ENCODE peak calls at places on chromosome 18, in seven cellular contexts. M is upper lobe of left lung, Z is breast epithelium, G is IMR-90, U is Peyer's patch, O is ovary, E is body of pancreas. C is an unnamed sample.

GRCh38 chr18:39523281-39523680 is 1957.7 kb upstream of the CELF4 start:
- DNase-seq in G (peak; percentile 57), M (peak; percentile 27), O (no peak), Z (no peak), U (no peak), E (no peak), C (peak; percentile 40)

GRCh38 chr18:13550446-13551304 is 175.7 kb downstream of the FAM210A start:
- DNase-seq in O (no peak), G (no peak), E (no peak), M (no peak), Z (no peak), U (no peak), C (no peak)

GRCh38 chr18:27213123-27213717 is 28.1 kb upstream of the CHST9 start:
- DNase-seq in U (no peak), O (no peak), G (no peak), Z (no peak), E (no peak), M (no peak), C (no peak)

GRCh38 chr18:8286303-8286702 is 322.9 kb upstream of the RAB12 start:
- DNase-seq in U (no peak), Z (no peak), M (peak; percentile 29), G (peak; percentile 42), O (no peak), E (peak; percentile 34), C (no peak)

GRCh38 chr18:31680836-31681568 is 3.4 kb downstream of the B4GALT6 start:
- DNase-seq in U (no peak), O (no peak), E (no peak), G (no peak), M (no peak), Z (no peak), C (no peak)

GRCh38 chr18:9876867-9877654 is 8.7 kb upstream of the TXNDC2 start:
- DNase-seq in G (peak; percentile 97), Z (no peak), M (no peak), U (no peak), O (peak; percentile 69), E (peak; percentile 34), C (no peak)

GRCh38 chr18:70442933-70443332 is 154.1 kb downstream of the SOCS6 start:
- DNase-seq in U (no peak), E (no peak), M (no peak), Z (no peak), O (no peak), G (no peak), C (no peak)

GRCh38 chr18:43180814-43181213 is 65.3 kb upstream of the RIT2 start:
- DNase-seq in U (no peak), M (no peak), G (no peak), Z (no peak), O (no peak), E (no peak), C (no peak)

GRCh38 chr18:8770655-8771054 is 65.3 kb downstream of the MTCL1 start:
- DNase-seq in U (no peak), M (no peak), O (no peak), E (no peak), Z (no peak), G (no peak), C (no peak)

GRCh38 chr18:8046421-8046820 is 479.3 kb downstream of the PTPRM start:
- DNase-seq in U (no peak), M (no peak), G (no peak), O (no peak), Z (no peak), E (no peak), C (no peak)

GRCh38 chr18:57516068-57516467 is 70.4 kb downstream of the FECH start:
- DNase-seq in M (no peak), E (no peak), Z (no peak), O (no peak), G (no peak), U (no peak), C (no peak)

GRCh38 chr18:74499633-74500032 is 3.5 kb downstream of the CNDP2 start:
- DNase-seq in E (peak; percentile 47), G (no peak), O (peak; percentile 81), M (peak; percentile 82), Z (peak; percentile 38), U (peak; percentile 75), C (peak; percentile 91)

GRCh38 chr18:52869942-52870907 is 530.2 kb downstream of the DCC start:
- DNase-seq in G (no peak), O (no peak), E (peak; percentile 21), M (no peak), Z (no peak), U (no peak), C (peak; percentile 52)

GRCh38 chr18:55501594-55502345 is 86.2 kb downstream of the TCF4 start:
- DNase-seq in O (no peak), G (peak; percentile 45), U (no peak), E (no peak), Z (no peak), M (no peak), C (no peak)

GRCh38 chr18:22241806-22242440 is 72.5 kb downstream of the GATA6 start:
- DNase-seq in U (no peak), O (no peak), M (no peak), Z (no peak), E (peak; percentile 51), G (no peak), C (no peak)

GRCh38 chr18:11108956-11109355 is 40.4 kb downstream of the PIEZO2 start:
- DNase-seq in O (no peak), G (no peak), Z (no peak), E (no peak), M (no peak), U (no peak), C (no peak)

GRCh38 chr18:48206887-48207286 is 202.3 kb downstream of the ZBTB7C start:
- DNase-seq in O (no peak), U (no peak), E (no peak), Z (no peak), G (no peak), M (no peak), C (no peak)

GRCh38 chr18:32549248-32549842 is 78.7 kb upstream of the GAREM1 start:
- DNase-seq in O (peak; percentile 27), M (peak; percentile 44), E (peak; percentile 65), G (peak; percentile 34), U (no peak), Z (peak; percentile 20), C (peak; percentile 66)

GRCh38 chr18:60452424-60452823 is 79.8 kb upstream of the MC4R start:
- DNase-seq in G (peak; percentile 3), E (no peak), Z (no peak), M (no peak), O (no peak), U (no peak), C (no peak)

GRCh38 chr18:39205565-39205964 is 1640.0 kb upstream of the CELF4 start:
- DNase-seq in Z (no peak), E (no peak), O (no peak), G (no peak), M (no peak), U (no peak), C (no peak)

GRCh38 chr18:63646916-63647315 is 2.9 kb upstream of the SERPINB4 start:
- DNase-seq in U (no peak), Z (no peak), E (no peak), G (no peak), M (no peak), O (no peak), C (no peak)

GRCh38 chr18:68376931-68377330 is 338.0 kb downstream of the TMX3 start:
- DNase-seq in Z (no peak), M (no peak), O (no peak), E (no peak), G (no peak), U (no peak), C (no peak)

GRCh38 chr18:27762054-27762453 is 414.9 kb downstream of the CDH2 start:
- DNase-seq in O (no peak), M (no peak), U (no peak), G (no peak), E (no peak), Z (no peak), C (no peak)

GRCh38 chr18:26511339-26512071 is 36.8 kb downstream of the KCTD1 start:
- DNase-seq in E (no peak), G (no peak), Z (no peak), O (no peak), M (no peak), U (no peak), C (no peak)

GRCh38 chr18:76487076-76487475 is 8.0 kb downstream of the ZNF516 start:
- DNase-seq in Z (no peak), G (peak; percentile 51), E (no peak), O (no peak), M (no peak), U (no peak), C (no peak)

GRCh38 chr18:79393626-79394401 is 1.9 kb upstream of the NFATC1 start:
- DNase-seq in U (peak; percentile 53), E (peak; percentile 91), O (peak; percentile 96), G (peak; percentile 74), Z (peak; percentile 89), M (peak; percentile 85), C (peak; percentile 88)
- TF ChIP-seq POLR2A in U (no peak), E (peak; percentile 55), O (peak; percentile 49), G (peak; percentile 78), Z (no peak), M (peak; percentile 78), C (no peak)

DNA sequence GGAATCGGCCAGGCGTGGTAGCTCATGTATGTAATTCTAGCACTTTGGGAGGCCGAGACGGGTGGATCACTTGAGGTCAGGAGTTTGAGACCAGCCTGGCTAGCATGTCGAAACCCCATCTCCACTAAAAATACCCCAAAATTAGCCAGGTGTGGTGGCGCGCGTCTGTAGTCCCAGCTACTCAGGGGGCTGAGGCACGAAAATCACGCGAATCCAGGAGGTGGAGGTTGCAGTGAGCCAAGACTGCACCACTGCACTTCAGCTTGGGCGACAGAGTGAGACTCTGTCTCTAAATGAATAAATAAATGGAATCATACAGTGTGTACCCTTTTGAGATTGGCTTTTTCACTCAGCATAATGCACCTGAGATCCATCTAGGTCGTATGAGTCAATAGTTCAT is 19.4 kb upstream of the TTC39C start:
- DNase-seq in G (no peak), U (no peak), O (no peak), M (no peak), E (no peak), Z (no peak), C (no peak)
- H3K27ac ChIP-seq in G (peak overlapping the region; percentile 32), U (no peak overlapping the region), O (no peak overlapping the region), M (no peak overlapping the region), E (no peak overlapping the region), Z (no peak overlapping the region), C (no peak overlapping the region)

GRCh38 chr18:2971741-2972552 is 41.0 kb downstream of the LPIN2 start:
- DNase-seq in E (no peak), G (no peak), O (no peak), Z (peak; percentile 25), U (peak; percentile 85), M (peak; percentile 76), C (peak; percentile 66)
- TF ChIP-seq POLR2A in E (no peak), G (no peak), O (no peak), Z (no peak), U (peak; percentile 26), M (no peak), C (no peak)

GRCh38 chr18:44917184-44917864 is 236.6 kb downstream of the SETBP1 start:
- DNase-seq in E (peak; percentile 57), G (no peak), O (no peak), U (no peak), Z (no peak), M (no peak), C (no peak)
- H3K27ac ChIP-seq in E (peak overlapping the region; percentile 82), G (no peak overlapping the region), O (no peak overlapping the region), U (no peak overlapping the region), Z (peak overlapping the region; percentile 11), M (peak overlapping the region; percentile 59), C (peak overlapping the region; percentile 67)

C was measured in right lobe of liver.